ENCODE peak calls at places on chromosomes 5 and 9, in five cellular contexts. L is mesendoderm, W is IMR-90, K is H9, Q is H1. R is an unnamed sample.

GRCh38 chr5:60883229-60883628 is 39.2 kb upstream of the ELOVL7 start:
- DNase-seq in L (peak), W (no peak), K (no peak), Q (no peak), R (no peak)

GRCh38 chr9:81379655-81380054 is 309.7 kb downstream of the TLE1 start:
- DNase-seq in L (no peak), W (peak), K (no peak), Q (no peak), R (no peak)

GRCh38 chr9:36781532-36781931 is 208.8 kb downstream of the MELK start:
- DNase-seq in L (no peak), W (peak), K (no peak), Q (no peak), R (no peak)

GRCh38 chr5:135460246-135461033 is 8.3 kb upstream of the TIFAB start:
- DNase-seq in L (no peak), W (no peak), K (no peak), Q (no peak), R (no peak)

GRCh38 chr5:66639036-66639435 is 42.8 kb downstream of the MAST4 start:
- DNase-seq in L (no peak), W (no peak), K (no peak), Q (no peak), R (no peak)

GRCh38 chr5:1330847-1331831 is 13.8 kb downstream of the CLPTM1L start:
- DNase-seq in L (no peak), W (no peak), K (no peak), Q (no peak), R (no peak)

GRCh38 chr5:448766-449090 is 5.8 kb downstream of the EXOC3 start:
- DNase-seq in L (no peak), W (no peak), K (no peak), Q (no peak), R (no peak)

GRCh38 chr5:24539625-24540024 is 105.2 kb downstream of the CDH10 start:
- DNase-seq in L (no peak), W (no peak), K (no peak), Q (no peak), R (no peak)

GRCh38 chr5:142976861-142977260 is 206.7 kb downstream of the ARHGAP26 start:
- DNase-seq in L (no peak), W (peak), K (no peak), Q (no peak), R (no peak)

GRCh38 chr9:130891699-130892502 is 4.7 kb downstream of the QRFP start:
- DNase-seq in L (no peak), W (no peak), K (no peak), Q (no peak), R (no peak)

GRCh38 chr9:130894546-130894945 is 2.1 kb downstream of the QRFP start:
- DNase-seq in L (no peak), W (no peak), K (no peak), Q (no peak), R (no peak)

GRCh38 chr9:130893250-130894101 is 3.1 kb downstream of the QRFP start:
- DNase-seq in L (peak), W (no peak), K (peak), Q (no peak), R (no peak)

GRCh38 chr9:130890869-130891698 is 5.5 kb downstream of the QRFP start:
- DNase-seq in L (no peak), W (no peak), K (no peak), Q (no peak), R (no peak)

DNA sequence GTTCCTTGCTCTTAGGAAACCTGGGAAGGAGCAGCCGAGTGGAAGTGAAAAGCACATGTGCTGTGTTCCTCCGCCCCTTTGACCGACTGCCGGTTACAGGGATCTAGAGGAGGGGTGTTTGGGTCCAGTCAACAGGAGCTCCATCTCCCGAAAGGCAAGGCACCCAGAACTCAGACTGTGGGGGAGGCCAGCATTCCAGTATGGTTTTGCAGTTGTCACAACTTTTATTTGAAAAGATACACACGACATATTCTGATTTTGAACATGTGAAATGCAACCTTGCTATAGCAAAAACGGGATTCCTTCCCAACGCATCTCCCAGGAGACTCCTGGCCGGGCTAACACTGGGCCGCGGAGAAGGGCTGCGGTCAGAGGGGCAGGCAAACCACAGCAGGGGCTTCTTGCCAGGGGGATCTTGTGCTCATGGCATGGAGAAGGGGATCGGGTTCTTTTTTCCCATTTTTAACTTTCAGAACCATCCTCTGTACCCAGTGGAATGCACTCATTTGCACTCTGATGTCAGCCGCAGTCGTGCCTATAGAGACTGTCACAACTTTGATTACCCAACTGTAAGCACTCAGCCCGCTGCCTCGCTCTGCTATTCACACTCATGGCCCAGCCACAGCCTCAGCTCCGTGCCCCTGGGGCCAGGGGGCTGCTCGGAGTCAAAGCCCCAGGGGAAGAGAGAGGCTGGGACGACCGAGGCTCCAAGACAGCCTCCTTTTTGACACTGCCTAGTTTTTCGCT is 3.9 kb downstream of the QRFP start:
- DNase-seq in L (no peak), W (no peak), K (no peak), Q (no peak), R (no peak)
- H2AK5ac ChIP-seq in L (no peak), W (no peak), K (no peak), Q (no peak), R (no peak)

GRCh38 chr5:11363779-11364178 is 540.5 kb downstream of the CTNND2 start:
- DNase-seq in L (no peak), W (no peak), K (no peak), Q (no peak), R (no peak)
- H3K4me2 ChIP-seq in L (no peak), W (no peak), K (no peak), Q (no peak), R (no peak)

DNA sequence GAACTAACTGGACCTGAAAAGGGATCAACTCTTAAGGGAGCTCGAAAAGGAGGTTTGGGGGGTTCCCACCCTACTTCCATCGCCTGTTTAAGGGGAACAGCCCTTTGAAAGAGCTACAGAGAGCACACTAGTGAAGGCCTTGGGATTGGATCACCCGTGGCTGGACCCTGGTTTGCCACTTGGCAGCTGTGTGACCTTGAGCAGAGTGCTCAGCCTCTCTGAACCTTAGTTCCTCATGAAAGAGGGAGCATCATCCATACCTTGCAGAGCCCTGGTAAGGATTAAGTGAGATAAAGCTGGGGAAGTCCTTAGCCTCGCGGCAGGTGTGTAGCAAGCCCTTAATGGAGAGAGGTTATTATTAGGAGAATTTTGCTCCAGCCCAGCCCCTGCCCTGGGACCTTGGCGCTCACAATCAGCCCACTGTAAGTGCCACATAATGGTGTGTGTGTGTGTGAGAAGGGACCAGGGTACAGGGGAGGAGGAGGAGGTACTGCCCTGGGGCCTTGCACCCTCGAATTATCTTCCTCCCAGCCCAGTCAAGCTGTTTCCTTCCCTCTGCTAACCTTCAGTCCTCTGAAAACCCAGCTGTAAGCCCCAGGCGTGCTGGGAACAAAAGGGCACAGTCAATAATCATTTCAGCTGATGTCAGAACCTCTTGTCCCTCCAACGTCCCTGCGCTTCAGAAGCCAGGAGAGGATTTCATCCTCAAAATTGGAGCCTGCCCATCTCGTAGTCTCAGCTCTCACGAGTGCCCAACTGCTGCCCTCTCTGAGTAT is 42.9 kb downstream of the FOXI1 start:
- DNase-seq in L (no peak), W (no peak), K (no peak), Q (peak), R (no peak)
- H2AK5ac ChIP-seq in L (no peak), W (no peak), K (no peak), Q (no peak), R (no peak)

DNA sequence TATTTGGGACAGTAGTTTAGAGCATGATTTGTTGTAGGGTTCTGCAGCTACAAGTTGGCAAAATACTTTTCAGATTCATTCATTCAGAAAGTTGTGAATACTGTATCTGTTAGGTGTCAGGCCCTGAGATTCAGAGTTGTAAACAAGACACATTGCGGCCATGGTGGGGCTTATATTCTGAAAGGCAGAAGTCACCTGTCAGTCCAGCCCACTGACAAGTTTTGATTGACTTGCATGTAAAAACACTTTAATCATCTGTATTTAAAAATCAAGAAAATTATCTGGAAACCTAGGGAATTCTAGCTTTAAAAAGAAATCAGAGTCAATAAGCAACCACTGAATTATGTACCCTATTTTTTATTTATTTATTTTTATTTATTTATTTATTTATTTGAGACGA is 13.0 kb downstream of the LARP1 start:
- DNase-seq in L (no peak), W (no peak), K (no peak), Q (no peak), R (no peak)
- H3K4me2 ChIP-seq in L (no peak), W (no peak), K (no peak), Q (no peak), R (no peak)